ENCODE peak calls at places on chromosomes 12 and 14, in seven cellular contexts. V is pancreas, A is AG04450, K is heart right ventricle, R is cardiac muscle cell, U is GM06990, O is breast epithelium. W is an unnamed sample.

GRCh38 chr12:55729592-55730446 is 1.0 kb upstream of the CD63 start:
- DNase-seq in V (peak), A (peak), K (peak), R (peak), U (peak), O (peak), W (peak)

GRCh38 chr12:76137611-76138010 is 53.1 kb upstream of the NAP1L1 start:
- DNase-seq in V (no peak), A (no peak), K (no peak), R (peak), U (no peak), O (no peak), W (no peak)

GRCh38 chr14:96167224-96168148 is 37.2 kb upstream of the BDKRB2 start:
- DNase-seq in V (no peak), A (peak), K (no peak), R (peak), U (no peak), O (peak), W (peak)

GRCh38 chr12:10741836-10742235 is 18.7 kb upstream of the YBX3 start:
- DNase-seq in V (no peak), A (no peak), K (no peak), R (no peak), U (no peak), O (no peak), W (no peak)

GRCh38 chr14:101561145-101561896 is at the start of gene DIO3:
- DNase-seq in V (no peak), A (no peak), K (no peak), R (peak), U (no peak), O (no peak), W (no peak)

GRCh38 chr12:124392991-124393790 is 98.3 kb downstream of the RFLNA start:
- DNase-seq in V (peak), A (no peak), K (peak), R (peak), U (no peak), O (peak), W (no peak)

GRCh38 chr12:48143898-48144297 is 13.4 kb downstream of the ASB8 start:
- DNase-seq in V (no peak), A (no peak), K (no peak), R (no peak), U (no peak), O (no peak), W (no peak)

GRCh38 chr14:59306775-59307174 is 118.3 kb downstream of the DAAM1 start:
- DNase-seq in V (no peak), A (no peak), K (no peak), R (peak), U (no peak), O (no peak), W (no peak)

GRCh38 chr12:13339091-13339490 is 142.6 kb downstream of the EMP1 start:
- DNase-seq in V (no peak), A (no peak), K (no peak), R (no peak), U (no peak), O (no peak), W (no peak)

GRCh38 chr14:78917462-78917861 is 747.3 kb downstream of the NRXN3 start:
- DNase-seq in V (no peak), A (no peak), K (no peak), R (no peak), U (no peak), O (no peak), W (no peak)

GRCh38 chr12:1812650-1813302 is 7.6 kb upstream of the LRTM2 start:
- DNase-seq in V (no peak), A (no peak), K (peak), R (peak), U (no peak), O (no peak), W (no peak)

GRCh38 chr12:85923767-85924331 is 49.8 kb downstream of the NTS start:
- DNase-seq in V (no peak), A (no peak), K (no peak), R (peak), U (no peak), O (no peak), W (peak)
- TF ChIP-seq CTCF in V (peak), A (peak), K (peak), R (peak), U (peak), O (no peak), W (peak)

DNA sequence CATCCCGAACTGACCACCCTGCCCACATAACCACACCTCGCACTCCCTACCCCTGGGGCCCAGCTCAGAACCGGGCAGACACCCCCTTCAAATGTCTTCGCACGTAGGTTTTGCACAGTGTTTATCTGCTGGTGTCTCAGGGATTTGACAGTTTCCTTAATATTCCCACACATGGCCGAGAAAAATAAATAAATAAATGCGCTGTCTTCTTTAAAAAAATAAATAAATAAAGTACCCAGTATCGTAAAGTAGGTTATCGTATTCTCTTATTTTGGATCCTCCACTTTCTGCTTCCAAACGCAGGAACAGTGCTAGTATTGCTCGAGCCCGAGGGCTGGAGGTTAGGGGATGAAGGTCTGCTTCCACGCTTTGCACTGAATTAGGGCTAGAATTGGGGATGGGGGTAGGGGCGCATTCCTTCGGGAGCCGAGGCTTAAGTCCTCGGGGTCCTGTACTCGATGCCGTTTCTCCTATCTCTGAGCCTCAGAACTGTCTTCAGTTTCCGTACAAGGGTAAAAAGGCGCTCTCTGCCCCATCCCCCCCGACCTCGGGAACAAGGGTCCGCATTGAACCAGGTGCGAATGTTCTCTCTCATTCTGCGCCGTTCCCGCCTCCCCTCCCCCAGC is 719 bp upstream of the FOS start:
- DNase-seq in V (no peak), A (no peak), K (no peak), R (no peak), U (no peak), O (no peak), W (no peak)
- H3K4me3 ChIP-seq in V (peak), A (peak), K (peak), R (peak), U (peak), O (peak), W (peak)

DNA sequence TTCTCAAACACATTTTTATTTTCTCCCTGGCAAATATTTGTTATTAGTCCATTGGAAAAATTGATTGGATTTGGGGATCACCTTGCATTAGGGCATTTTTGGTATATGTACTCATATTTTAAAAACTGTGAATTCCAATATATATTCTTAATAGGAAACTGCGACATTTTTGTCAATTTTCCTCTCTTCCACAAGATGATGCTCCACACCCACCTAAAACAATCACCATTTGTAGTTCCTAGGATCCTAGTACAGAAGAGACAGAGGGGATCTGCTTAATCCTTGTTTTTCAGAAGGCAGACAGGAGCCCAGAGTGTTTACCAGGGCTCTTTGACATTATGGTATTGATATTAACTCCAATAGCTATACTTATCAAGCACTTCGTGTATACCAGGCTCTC is 22.8 kb upstream of the OASL start:
- DNase-seq in V (no peak), A (no peak), K (no peak), R (peak), U (no peak), O (no peak), W (no peak)
- TF ChIP-seq CTCF in V (no peak), A (peak), K (peak), R (peak), U (no peak), O (no peak), W (peak)

GRCh38 chr12:70366581-70367267 is 634 bp downstream of the KCNMB4 start:
- DNase-seq in V (peak), A (peak), K (peak), R (peak), U (peak), O (no peak), W (no peak)

GRCh38 chr12:70365648-70366518 is at the start of gene KCNMB4:
- DNase-seq in V (peak), A (no peak), K (peak), R (peak), U (peak), O (no peak), W (no peak)

GRCh38 chr12:70365398-70365647 is 767 bp upstream of the KCNMB4 start:
- DNase-seq in V (no peak), A (no peak), K (no peak), R (no peak), U (no peak), O (no peak), W (no peak)

GRCh38 chr12:70367268-70368141 is 1.4 kb downstream of the KCNMB4 start:
- DNase-seq in V (no peak), A (no peak), K (no peak), R (peak), U (no peak), O (no peak), W (no peak)

DNA sequence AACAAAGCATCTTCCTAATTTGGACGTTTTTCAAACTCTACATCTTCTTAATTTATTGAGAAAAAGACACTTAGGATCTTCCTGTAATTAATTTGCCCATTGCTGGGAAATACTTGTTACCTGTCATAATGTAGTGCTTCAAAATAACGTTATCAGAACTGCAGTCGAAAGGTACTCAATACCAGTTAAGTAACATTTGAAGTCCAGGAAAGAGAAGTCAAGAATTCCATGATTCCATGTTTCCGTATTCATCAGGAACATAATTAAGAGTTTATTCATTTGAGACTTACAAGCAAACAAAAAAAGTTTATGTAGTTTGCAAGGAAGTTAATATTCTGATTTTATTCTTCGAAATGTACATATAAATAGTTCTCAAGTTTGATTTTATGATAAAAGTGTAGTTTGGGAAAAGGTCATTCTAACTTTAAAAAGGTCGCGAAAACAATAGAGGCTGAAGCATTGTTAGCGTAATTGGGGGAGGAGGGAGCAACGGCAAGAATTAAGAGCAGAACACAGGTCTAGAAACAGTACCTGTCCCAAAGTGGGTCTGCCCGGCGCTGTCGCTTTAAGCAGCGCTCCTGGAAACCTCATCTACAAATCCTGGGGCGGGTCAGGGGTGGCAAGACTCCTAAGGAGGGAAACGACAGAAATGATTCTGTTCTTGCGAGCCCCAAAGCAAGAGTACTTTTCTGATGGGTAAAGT is 1.2 kb upstream of the KCNMB4 start:
- DNase-seq in V (no peak), A (no peak), K (no peak), R (no peak), U (no peak), O (no peak), W (no peak)
- H3K4me3 ChIP-seq in V (no peak), A (no peak), K (peak), R (peak), U (peak), O (peak), W (peak)

W was measured in AG09309.